ENCODE peak calls at places on chromosomes 5 and 9, in seven cellular contexts. G is trophoblast cell, U is neuronal stem cell, F is brain microvascular endothelial cell, E is A549, I is kidney, J is heart left ventricle. P is an unnamed sample.

GRCh38 chr5:125654392-125654791 is 768.8 kb upstream of the GRAMD2B start:
- DNase-seq in G (no peak), F (no peak), E (no peak), I (no peak), U (no peak), J (no peak), P (no peak)

GRCh38 chr5:61313960-61314681 is 17.9 kb upstream of the ZSWIM6 start:
- DNase-seq in I (no peak), F (peak), E (no peak), U (no peak), G (peak), J (no peak), P (peak)

GRCh38 chr5:167049043-167049663 is 1242.3 kb upstream of the WWC1 start:
- DNase-seq in E (peak), F (peak), J (no peak), G (peak), I (no peak), U (no peak), P (peak)

GRCh38 chr9:109013678-109014145 is 413 bp upstream of the CTNNAL1 start:
- DNase-seq in E (no peak), G (no peak), J (no peak), I (no peak), F (peak), U (no peak), P (peak)

GRCh38 chr5:178293400-178293799 is 60.8 kb upstream of the PHYKPL start:
- DNase-seq in J (peak), I (peak), E (no peak), U (no peak), F (no peak), G (no peak), P (no peak)

GRCh38 chr9:136997830-136998234 is 1.5 kb upstream of the CLIC3 start:
- DNase-seq in G (no peak), F (peak), J (no peak), U (no peak), I (no peak), E (no peak), P (no peak)

GRCh38 chr5:56358703-56359428 is 125.7 kb upstream of the ANKRD55 start:
- DNase-seq in I (peak), G (no peak), F (peak), U (no peak), E (peak), J (no peak), P (peak)

GRCh38 chr5:1144089-1144488 is 32.2 kb upstream of the SLC12A7 start:
- DNase-seq in I (no peak), F (no peak), G (no peak), U (no peak), J (no peak), E (no peak), P (no peak)

GRCh38 chr9:1051286-1052118 is 1.3 kb downstream of the DMRT2 start:
- DNase-seq in E (peak), G (no peak), I (peak), U (no peak), J (no peak), F (no peak), P (peak)

GRCh38 chr5:73375949-73376348 is 72.6 kb downstream of the FOXD1 start:
- DNase-seq in I (no peak), J (no peak), E (no peak), G (no peak), U (no peak), F (no peak), P (no peak)

GRCh38 chr5:178241259-178241658 is 8.7 kb upstream of the PHYKPL start:
- DNase-seq in I (peak), U (no peak), J (no peak), G (no peak), F (no peak), E (no peak), P (no peak)

GRCh38 chr5:33303696-33304095 is 137.1 kb upstream of the TARS1 start:
- DNase-seq in U (no peak), E (no peak), F (no peak), J (no peak), I (no peak), G (peak), P (no peak)

GRCh38 chr9:134384811-134385479 is 58.7 kb downstream of the RXRA start:
- DNase-seq in U (peak), J (no peak), I (no peak), G (no peak), F (no peak), E (no peak), P (no peak)

GRCh38 chr9:112288029-112288428 is 45.4 kb downstream of the PTBP3 start:
- DNase-seq in F (peak), E (no peak), J (no peak), U (no peak), I (no peak), G (no peak), P (peak)

GRCh38 chr9:114674798-114675554 is 7.0 kb downstream of the TEX48 start:
- DNase-seq in G (no peak), U (no peak), F (no peak), I (no peak), J (no peak), E (no peak), P (peak)

GRCh38 chr9:32069169-32069813 is 315.2 kb upstream of the ACO1 start:
- DNase-seq in J (no peak), F (no peak), I (no peak), E (no peak), U (no peak), G (no peak), P (no peak)

GRCh38 chr5:94395468-94395867 is 222.9 kb downstream of the KIAA0825 start:
- DNase-seq in U (no peak), G (no peak), I (no peak), J (no peak), F (no peak), E (no peak), P (no peak)

GRCh38 chr5:177576169-177576568 is 15.8 kb upstream of the TMED9 start:
- DNase-seq in F (no peak), G (no peak), J (no peak), U (no peak), I (no peak), E (no peak), P (peak)

GRCh38 chr5:56026863-56027300 is 32.1 kb upstream of the IL6ST start:
- DNase-seq in J (no peak), G (peak), F (peak), U (no peak), I (no peak), E (peak), P (peak)

GRCh38 chr5:119327018-119327417 is 28.8 kb upstream of the TNFAIP8 start:
- DNase-seq in E (no peak), G (no peak), F (no peak), I (no peak), U (no peak), J (no peak), P (no peak)

GRCh38 chr5:141617128-141617527 is 1.7 kb downstream of the DIAPH1 start:
- DNase-seq in E (no peak), F (no peak), G (no peak), U (no peak), J (no peak), I (no peak), P (no peak)

GRCh38 chr5:68239485-68239884 is 23.9 kb downstream of the PIK3R1 start:
- DNase-seq in F (peak), E (no peak), G (no peak), I (peak), J (peak), U (no peak), P (peak)

GRCh38 chr5:124574521-124575436 is 171.7 kb downstream of the ZNF608 start:
- DNase-seq in G (no peak), I (no peak), E (no peak), J (no peak), F (no peak), U (no peak), P (no peak)

GRCh38 chr5:57499262-57500050 is 16.8 kb upstream of the ACTBL2 start:
- DNase-seq in J (no peak), U (peak), E (peak), G (peak), I (no peak), F (peak), P (peak)

GRCh38 chr9:34547960-34548603 is 25.3 kb upstream of the ENHO start:
- DNase-seq in J (peak), G (peak), F (peak), U (peak), I (peak), E (peak), P (peak)

GRCh38 chr9:68698943-68699509 is 6.0 kb upstream of the PIP5K1B start:
- DNase-seq in U (no peak), F (no peak), J (no peak), G (no peak), E (no peak), I (no peak), P (no peak)

GRCh38 chr5:1182360-1182632 is 19.1 kb upstream of the SLC6A19 start:
- DNase-seq in J (no peak), I (no peak), U (no peak), G (no peak), E (no peak), F (no peak), P (no peak)

GRCh38 chr5:177469061-177469628 is 4.3 kb downstream of the DBN1 start:
- DNase-seq in J (peak), F (peak), E (no peak), U (no peak), I (no peak), G (peak), P (no peak)

GRCh38 chr9:4148215-4148561 is 151.7 kb downstream of the GLIS3 start:
- DNase-seq in I (no peak), E (no peak), U (no peak), F (no peak), G (no peak), J (no peak), P (no peak)

GRCh38 chr5:39024884-39025283 is 49.3 kb downstream of the RICTOR start:
- DNase-seq in J (no peak), F (no peak), G (no peak), E (no peak), I (no peak), U (no peak), P (peak)

GRCh38 chr5:126414874-126415502 is 8.2 kb upstream of the GRAMD2B start:
- DNase-seq in J (no peak), E (no peak), I (no peak), F (peak), G (no peak), U (no peak), P (peak)

GRCh38 chr5:98540056-98540455 is 233.4 kb upstream of the RGMB start:
- DNase-seq in G (no peak), U (no peak), J (no peak), F (no peak), I (no peak), E (no peak), P (no peak)

GRCh38 chr9:104868687-104869404 is 59.1 kb downstream of the ABCA1 start:
- DNase-seq in I (peak), U (peak), G (no peak), J (peak), F (peak), E (peak), P (peak)

GRCh38 chr5:153974131-153974812 is 64.4 kb downstream of the FAM114A2 start:
- DNase-seq in E (peak), F (peak), G (no peak), U (no peak), J (no peak), I (no peak), P (peak)

GRCh38 chr5:75331-76320 is 16.3 kb upstream of the PLEKHG4B start:
- DNase-seq in J (no peak), U (no peak), G (no peak), E (no peak), F (no peak), I (no peak), P (no peak)

GRCh38 chr5:141223112-141223783 is at the start of gene PCDHB14:
- DNase-seq in I (no peak), E (no peak), U (peak), J (no peak), G (no peak), F (no peak), P (peak)

GRCh38 chr9:130443840-130444492 is 795 bp upstream of the ASS1 start:
- DNase-seq in E (no peak), I (no peak), F (no peak), U (no peak), G (no peak), J (peak), P (no peak)
- H3K4me3 ChIP-seq in E (peak), I (peak), F (no peak), U (no peak), G (no peak), J (peak), P (no peak)

GRCh38 chr9:95071450-95071849 is 246.1 kb downstream of the FANCC start:
- DNase-seq in U (no peak), G (no peak), E (no peak), F (no peak), J (no peak), I (no peak), P (no peak)
- H3K27ac ChIP-seq in U (no peak), G (no peak), E (peak), F (no peak), J (peak), I (no peak), P (no peak)

GRCh38 chr5:36059571-36060515 is 6.8 kb downstream of the UGT3A2 start:
- DNase-seq in E (no peak), F (no peak), I (no peak), J (no peak), G (peak), U (no peak), P (peak)
- H3K4me3 ChIP-seq in E (no peak), F (no peak), I (no peak), J (no peak), G (no peak), U (no peak), P (no peak)

GRCh38 chr9:33161011-33161588 is 6.0 kb downstream of the B4GALT1 start:
- DNase-seq in I (peak), E (peak), G (peak), F (peak), J (peak), U (peak), P (peak)
- H3K27ac ChIP-seq in I (peak), E (peak), G (peak), F (peak), J (peak), U (no peak), P (peak)

GRCh38 chr5:65566505-65566904 is 3.4 kb downstream of the PPWD1 start:
- DNase-seq in J (no peak), F (no peak), I (no peak), E (no peak), U (no peak), G (no peak), P (no peak)
- H3K4me3 ChIP-seq in J (no peak), F (no peak), I (no peak), E (no peak), U (no peak), G (no peak), P (no peak)

GRCh38 chr5:169013208-169013728 is 287.7 kb downstream of the SLIT3 start:
- DNase-seq in F (no peak), E (no peak), I (no peak), U (no peak), J (no peak), G (no peak), P (peak)
- H3K27ac ChIP-seq in F (no peak), E (no peak), I (no peak), U (no peak), J (no peak), G (no peak), P (no peak)

GRCh38 chr5:174312270-174312617 is 266.7 kb downstream of the NSG2 start:
- DNase-seq in E (no peak), U (no peak), G (no peak), F (no peak), I (no peak), J (no peak), P (no peak)
- H3K4me3 ChIP-seq in E (no peak), U (no peak), G (no peak), F (no peak), I (no peak), J (peak), P (no peak)

GRCh38 chr5:158845941-158846340 is 253.8 kb downstream of the EBF1 start:
- DNase-seq in E (no peak), G (no peak), U (no peak), F (no peak), I (no peak), J (no peak), P (no peak)
- H3K27ac ChIP-seq in E (no peak), G (no peak), U (no peak), F (no peak), I (no peak), J (no peak), P (no peak)

DNA sequence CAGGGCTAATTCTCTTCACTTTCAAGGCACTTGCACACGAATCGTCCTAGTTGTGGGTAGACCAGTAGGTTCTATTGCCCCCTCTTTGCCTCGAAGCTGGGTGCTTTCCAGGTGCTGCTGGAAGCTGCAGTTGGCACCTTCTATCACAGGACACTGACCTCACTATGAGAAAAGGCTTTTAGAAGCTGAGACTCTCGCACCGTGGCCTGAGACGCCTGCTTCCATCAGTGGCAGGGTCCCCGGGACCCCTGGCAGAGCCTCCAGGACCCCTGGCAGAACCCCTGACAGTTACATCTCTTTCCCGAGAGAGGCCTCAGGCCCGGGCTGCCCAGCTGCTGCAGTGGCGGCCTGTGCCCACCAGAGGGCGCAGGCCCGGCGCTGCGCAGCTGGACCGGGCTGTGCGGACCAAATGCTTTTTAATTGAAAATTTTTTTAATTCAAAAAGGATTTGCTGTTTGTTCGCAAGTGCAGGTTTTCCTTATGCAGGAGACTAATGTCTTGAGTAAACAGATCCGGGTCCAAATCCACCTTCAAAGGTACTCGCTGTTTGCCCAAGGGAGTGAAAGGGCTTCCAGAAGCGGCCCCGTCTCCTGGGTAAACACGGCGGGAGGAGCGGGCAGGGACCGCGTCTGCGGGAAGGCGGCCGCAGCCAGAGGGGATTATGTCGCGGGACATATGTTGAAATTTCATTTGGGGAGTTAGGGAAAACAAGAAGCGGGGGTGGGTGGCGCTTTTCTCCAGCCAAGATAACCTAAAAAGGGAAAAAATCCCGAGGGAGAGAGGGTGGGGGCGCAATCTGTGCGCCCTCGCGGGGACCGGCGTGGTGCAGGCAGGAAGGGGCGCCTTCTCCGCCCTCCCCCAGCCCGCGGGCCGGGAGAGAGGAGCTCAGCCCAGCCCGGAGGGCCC is 114.5 kb upstream of the LMX1B start:
- DNase-seq in E (peak), U (peak), G (no peak), J (peak), F (peak), I (peak), P (peak)
- H3K4me3 ChIP-seq in E (peak), U (peak), G (no peak), J (peak), F (peak), I (peak), P (peak)

GRCh38 chr5:86407711-86408110 is 210.0 kb upstream of the COX7C start:
- DNase-seq in E (no peak), J (no peak), G (no peak), I (no peak), F (no peak), U (no peak), P (no peak)

GRCh38 chr5:86403190-86403589 is 214.6 kb upstream of the COX7C start:
- DNase-seq in E (no peak), G (no peak), J (no peak), F (no peak), I (no peak), U (no peak), P (no peak)
- H3K27ac ChIP-seq in E (no peak), G (no peak), J (no peak), F (no peak), I (no peak), U (no peak), P (no peak)

P was measured in mammary epithelial cell.